ENCODE peak calls at places on chromosome 7, in ten cellular contexts. H, X, Y, M, R, T, G, K, F and Z are unnamed samples.

GRCh38 chr7:135664046-135664589 is 1.8 kb downstream of the STMP1 start:
- DNase-seq in H (no peak), X (no peak), Y (no peak), M (no peak), R (no peak), T (no peak), G (no peak), K (peak), F (no peak), Z (no peak)

GRCh38 chr7:81244213-81244612 is 325.4 kb upstream of the SEMA3C start:
- DNase-seq in H (no peak), X (no peak), Y (no peak), M (no peak), R (no peak), T (no peak), G (peak), K (peak), F (no peak), Z (peak)

GRCh38 chr7:30613366-30614325 is 19.0 kb downstream of the GARS1 start:
- DNase-seq in H (no peak), X (no peak), Y (no peak), M (no peak), R (no peak), T (no peak), G (no peak), K (no peak), F (no peak), Z (no peak)

GRCh38 chr7:159157714-159158113 is 13.0 kb upstream of the VIPR2 start:
- DNase-seq in H (no peak), X (no peak), Y (no peak), M (no peak), R (no peak), T (no peak), G (no peak), K (no peak), F (no peak), Z (no peak)

GRCh38 chr7:19146699-19147098 is 1.5 kb upstream of the FERD3L start:
- DNase-seq in H (no peak), X (no peak), Y (no peak), M (no peak), R (no peak), T (no peak), G (no peak), K (peak), F (no peak), Z (no peak)

GRCh38 chr7:65832281-65832680 is 40.6 kb upstream of the VKORC1L1 start:
- DNase-seq in H (no peak), X (no peak), Y (no peak), M (no peak), R (no peak), T (no peak), G (peak), K (peak), F (no peak), Z (no peak)

GRCh38 chr7:51138121-51139085 is 178.2 kb downstream of the COBL start:
- DNase-seq in H (no peak), X (no peak), Y (no peak), M (no peak), R (no peak), T (peak), G (no peak), K (no peak), F (no peak), Z (no peak)

GRCh38 chr7:139817249-139817648 is 11.8 kb upstream of the TBXAS1 start:
- DNase-seq in H (no peak), X (no peak), Y (no peak), M (no peak), R (no peak), T (no peak), G (no peak), K (no peak), F (no peak), Z (no peak)

GRCh38 chr7:24665564-24666294 is 91.5 kb downstream of the GSDME start:
- DNase-seq in H (no peak), X (no peak), Y (peak), M (peak), R (peak), T (peak), G (peak), K (peak), F (no peak), Z (peak)

GRCh38 chr7:80039255-80039884 is 95.3 kb upstream of the GNAI1 start:
- DNase-seq in H (no peak), X (no peak), Y (no peak), M (no peak), R (no peak), T (no peak), G (no peak), K (no peak), F (no peak), Z (peak)

GRCh38 chr7:86559096-86559495 is 84.6 kb upstream of the GRM3 start:
- DNase-seq in H (no peak), X (no peak), Y (no peak), M (no peak), R (no peak), T (no peak), G (no peak), K (no peak), F (no peak), Z (no peak)

GRCh38 chr7:2870471-2870941 is 26.4 kb upstream of the GNA12 start:
- DNase-seq in H (no peak), X (no peak), Y (no peak), M (no peak), R (peak), T (no peak), G (peak), K (peak), F (no peak), Z (no peak)

GRCh38 chr7:158957921-158958471 is 101.6 kb downstream of the DYNC2I1 start:
- DNase-seq in H (no peak), X (no peak), Y (no peak), M (no peak), R (no peak), T (no peak), G (no peak), K (peak), F (no peak), Z (no peak)

GRCh38 chr7:22419488-22419887 is 62.5 kb upstream of the RAPGEF5 start:
- DNase-seq in H (no peak), X (no peak), Y (no peak), M (no peak), R (no peak), T (no peak), G (no peak), K (no peak), F (no peak), Z (no peak)

GRCh38 chr7:106608664-106609063 is 52.3 kb downstream of the CCDC71L start:
- DNase-seq in H (no peak), X (no peak), Y (no peak), M (no peak), R (no peak), T (no peak), G (no peak), K (no peak), F (no peak), Z (no peak)

GRCh38 chr7:127793582-127793981 is 141.6 kb downstream of the SND1 start:
- DNase-seq in H (no peak), X (no peak), Y (no peak), M (no peak), R (no peak), T (no peak), G (no peak), K (no peak), F (no peak), Z (no peak)

GRCh38 chr7:73833251-73833919 is 2.6 kb downstream of the CLDN4 start:
- DNase-seq in H (no peak), X (no peak), Y (no peak), M (no peak), R (no peak), T (peak), G (peak), K (no peak), F (no peak), Z (no peak)

GRCh38 chr7:138625849-138626230 is 75.3 kb downstream of the SVOPL start:
- DNase-seq in H (no peak), X (no peak), Y (no peak), M (no peak), R (no peak), T (peak), G (no peak), K (no peak), F (no peak), Z (no peak)

GRCh38 chr7:83532229-83532628 is 116.7 kb downstream of the SEMA3E start:
- DNase-seq in H (no peak), X (no peak), Y (no peak), M (no peak), R (no peak), T (no peak), G (peak), K (peak), F (no peak), Z (no peak)

GRCh38 chr7:2480071-2480410 is 3.8 kb upstream of the GRIFIN start:
- DNase-seq in H (no peak), X (no peak), Y (no peak), M (no peak), R (no peak), T (no peak), G (no peak), K (no peak), F (no peak), Z (no peak)